ENCODE peak calls at places on chromosomes 5 and 9, in five cellular contexts. N is A549, S is tibial nerve, K is spleen, P is DND-41. F is an unnamed sample.

GRCh38 chr5:133927616-133928180 is 40.7 kb downstream of the C5orf15 start:
- DNase-seq in N (no peak), S (no peak), K (no peak), P (no peak), F (no peak)

GRCh38 chr5:159518361-159518760 is 188.1 kb upstream of the IL12B start:
- DNase-seq in N (no peak), S (no peak), K (no peak), P (no peak), F (peak; percentile 30)

GRCh38 chr5:78638973-78639669 is 9.5 kb downstream of the LHFPL2 start:
- DNase-seq in N (no peak), S (no peak), K (no peak), P (no peak), F (no peak)

GRCh38 chr5:96254980-96255681 is 177.9 kb downstream of the PCSK1 start:
- DNase-seq in N (no peak), S (no peak), K (no peak), P (no peak), F (no peak)

GRCh38 chr5:135439426-135440205 is 7.5 kb downstream of the DCANP1 start:
- DNase-seq in N (no peak), S (no peak), K (no peak), P (peak; percentile 1), F (no peak)

GRCh38 chr9:37422289-37423104 is at the start of gene GRHPR:
- DNase-seq in N (peak; percentile 84), S (peak; percentile 76), K (peak; percentile 98), P (peak; percentile 86), F (peak; percentile 52)

GRCh38 chr9:112110094-112110772 is 64.9 kb downstream of the SUSD1 start:
- DNase-seq in N (no peak), S (no peak), K (no peak), P (no peak), F (no peak)

GRCh38 chr9:96107436-96107835 is 194.5 kb downstream of the HSD17B3 start:
- DNase-seq in N (no peak), S (no peak), K (no peak), P (no peak), F (no peak)

GRCh38 chr5:56815657-56816545 is 552 bp downstream of the MAP3K1 start:
- DNase-seq in N (peak; percentile 55), S (no peak), K (peak; percentile 93), P (peak; percentile 37), F (no peak)

GRCh38 chr9:3992924-3993323 is 306.9 kb downstream of the GLIS3 start:
- DNase-seq in N (no peak), S (no peak), K (no peak), P (no peak), F (no peak)

GRCh38 chr9:120730661-120731514 is 16.6 kb upstream of the MEGF9 start:
- DNase-seq in N (no peak), S (no peak), K (no peak), P (no peak), F (no peak)

GRCh38 chr5:127216143-127216542 is 74.5 kb upstream of the MEGF10 start:
- DNase-seq in N (no peak), S (no peak), K (no peak), P (no peak), F (no peak)

GRCh38 chr9:110835404-110835803 is 166.8 kb downstream of the MUSK start:
- DNase-seq in N (peak; percentile 43), S (no peak), K (no peak), P (no peak), F (no peak)

GRCh38 chr5:91219803-91220371 is 163.2 kb downstream of the ARRDC3 start:
- DNase-seq in N (peak; percentile 24), S (no peak), K (no peak), P (peak; percentile 55), F (no peak)

GRCh38 chr5:173778152-173778782 is 109.9 kb upstream of the CPEB4 start:
- DNase-seq in N (no peak), S (no peak), K (no peak), P (no peak), F (no peak)

GRCh38 chr9:89558500-89558899 is 46.3 kb upstream of the GADD45G start:
- DNase-seq in N (no peak), S (no peak), K (no peak), P (no peak), F (no peak)

GRCh38 chr5:14413331-14413750 is 168.3 kb upstream of the OTULINL start:
- DNase-seq in N (no peak), S (no peak), K (no peak), P (no peak), F (no peak)

GRCh38 chr5:74056789-74057164 is 430.8 kb downstream of the ARHGEF28 start:
- DNase-seq in N (peak; percentile 29), S (no peak), K (no peak), P (no peak), F (no peak)

GRCh38 chr5:169751490-169751889 is 114.4 kb downstream of the DOCK2 start:
- DNase-seq in N (no peak), S (no peak), K (no peak), P (no peak), F (no peak)

GRCh38 chr9:31185831-31186230 is 1198.6 kb upstream of the ACO1 start:
- DNase-seq in N (no peak), S (no peak), K (no peak), P (no peak), F (no peak)

GRCh38 chr5:94440015-94440414 is 178.4 kb downstream of the KIAA0825 start:
- DNase-seq in N (no peak), S (no peak), K (no peak), P (no peak), F (no peak)

GRCh38 chr9:38068616-38068865 is 486 bp downstream of the SHB start:
- DNase-seq in N (no peak), S (no peak), K (no peak), P (peak; percentile 50), F (no peak)

GRCh38 chr5:55191165-55191564 is 18.2 kb upstream of the CDC20B start:
- DNase-seq in N (no peak), S (no peak), K (no peak), P (no peak), F (no peak)

GRCh38 chr9:37364751-37365360 is 57.6 kb upstream of the GRHPR start:
- DNase-seq in N (no peak), S (no peak), K (no peak), P (peak; percentile 10), F (no peak)

GRCh38 chr5:89289604-89290003 is 406.6 kb upstream of the MEF2C start:
- DNase-seq in N (no peak), S (no peak), K (no peak), P (no peak), F (no peak)

GRCh38 chr9:16705121-16705604 is 165.3 kb downstream of the BNC2 start:
- DNase-seq in N (peak; percentile 91), S (peak; percentile 72), K (no peak), P (no peak), F (peak; percentile 56)

GRCh38 chr9:17719053-17719452 is 140.2 kb downstream of the SH3GL2 start:
- DNase-seq in N (no peak), S (no peak), K (no peak), P (no peak), F (no peak)

GRCh38 chr5:59485104-59485503 is 408.4 kb downstream of the PDE4D start:
- DNase-seq in N (no peak), S (no peak), K (no peak), P (no peak), F (no peak)
- H3K27ac ChIP-seq in N (peak overlapping the region; percentile 76), S (no peak overlapping the region), K (no peak overlapping the region), P (no peak overlapping the region), F (no peak overlapping the region)

GRCh38 chr5:1762878-1763547 is 36.6 kb downstream of the MRPL36 start:
- DNase-seq in N (no peak), S (peak; percentile 1), K (peak; percentile 41), P (no peak), F (no peak)

GRCh38 chr5:1763548-1763911 is 36.1 kb downstream of the MRPL36 start:
- DNase-seq in N (peak; percentile 72), S (peak; percentile 11), K (peak; percentile 67), P (no peak), F (peak; percentile 22)

GRCh38 chr5:1764606-1764960 is 35.1 kb downstream of the MRPL36 start:
- DNase-seq in N (no peak), S (no peak), K (peak; percentile 41), P (no peak), F (peak; percentile 40)

GRCh38 chr5:1765141-1765879 is 34.3 kb downstream of the MRPL36 start:
- DNase-seq in N (no peak), S (no peak), K (peak; percentile 58), P (no peak), F (no peak)

DNA sequence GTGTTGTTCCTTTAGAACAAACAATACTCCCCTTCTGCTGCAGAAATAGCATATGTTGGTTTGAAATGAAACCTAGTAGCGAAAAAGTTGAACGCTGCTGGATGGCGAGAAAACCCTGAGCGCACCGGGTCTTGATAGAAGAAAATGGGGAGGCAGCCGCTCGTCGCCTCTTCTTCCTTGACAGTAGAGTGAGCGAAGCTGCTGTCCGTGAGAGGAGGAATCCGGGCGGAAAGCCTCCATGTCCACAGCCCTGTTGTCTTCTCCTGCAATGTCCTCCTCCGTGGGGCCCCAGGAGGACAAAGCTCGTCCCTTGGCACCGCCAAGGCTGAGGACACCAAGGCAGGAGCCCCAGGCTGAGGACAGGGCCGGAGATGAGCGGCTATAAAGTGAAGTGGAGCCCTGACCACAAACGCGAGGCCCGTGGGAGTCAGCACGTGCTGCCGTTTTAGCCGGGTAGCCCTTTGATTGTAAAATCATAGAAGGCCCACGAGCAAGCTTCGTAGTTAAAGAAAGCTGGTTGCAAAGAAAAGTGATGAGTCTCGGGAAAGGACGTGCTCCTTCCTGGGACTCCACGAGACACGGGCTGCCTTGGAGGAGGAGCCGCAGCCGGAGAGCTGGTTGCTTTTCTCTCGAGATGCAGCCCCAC is 35.6 kb downstream of the MRPL36 start:
- DNase-seq in N (no peak), S (peak; percentile 3), K (peak; percentile 51), P (no peak), F (no peak)
- TF ChIP-seq CTCF in N (peak; percentile 10), S (no peak), K (no peak), P (no peak), F (no peak)

DNA sequence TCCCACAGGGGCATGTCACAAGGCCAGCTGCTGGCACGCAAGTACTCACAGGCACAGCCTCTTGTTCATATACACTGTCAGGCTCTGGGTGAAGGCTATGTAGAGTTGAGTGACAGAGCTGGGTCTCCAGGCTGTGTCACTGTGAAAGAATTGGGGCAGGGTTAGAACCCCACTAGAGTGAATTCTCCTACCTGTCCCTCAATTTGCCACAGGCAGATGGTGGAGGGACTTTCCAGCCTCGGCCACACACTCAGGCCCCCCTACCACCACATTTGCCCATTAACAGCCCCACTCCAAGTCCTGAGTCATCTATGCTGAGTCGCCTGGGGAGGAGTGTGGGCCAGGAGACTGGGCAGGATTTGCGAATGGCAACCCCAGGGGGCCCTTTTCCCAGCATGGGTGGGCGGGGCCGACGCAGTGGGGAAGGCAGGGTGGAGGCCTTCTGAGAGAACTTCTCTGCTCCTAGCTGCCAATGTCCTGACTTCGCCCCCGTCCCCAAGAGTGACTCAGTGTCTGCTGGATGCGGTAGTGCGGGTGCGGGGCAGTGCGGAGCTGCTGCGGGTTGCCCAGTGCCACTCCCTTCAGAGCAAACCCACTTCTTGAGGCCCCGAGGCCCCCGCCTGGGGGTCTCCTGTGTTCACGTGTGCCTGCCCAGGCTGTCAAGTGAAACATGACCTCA is 50.3 kb upstream of the PSD2 start:
- DNase-seq in N (peak; percentile 82), S (peak; percentile 22), K (no peak), P (peak; percentile 23), F (peak; percentile 94)
- H3K4me1 ChIP-seq in N (peaks cover 44% of the 10 kb centered on the region), S (no peaks in the 10 kb centered on the region), K (peaks cover 43% of the 10 kb centered on the region), P (peaks cover 43% of the 10 kb centered on the region), F (peaks cover 14% of the 10 kb centered on the region)

DNA sequence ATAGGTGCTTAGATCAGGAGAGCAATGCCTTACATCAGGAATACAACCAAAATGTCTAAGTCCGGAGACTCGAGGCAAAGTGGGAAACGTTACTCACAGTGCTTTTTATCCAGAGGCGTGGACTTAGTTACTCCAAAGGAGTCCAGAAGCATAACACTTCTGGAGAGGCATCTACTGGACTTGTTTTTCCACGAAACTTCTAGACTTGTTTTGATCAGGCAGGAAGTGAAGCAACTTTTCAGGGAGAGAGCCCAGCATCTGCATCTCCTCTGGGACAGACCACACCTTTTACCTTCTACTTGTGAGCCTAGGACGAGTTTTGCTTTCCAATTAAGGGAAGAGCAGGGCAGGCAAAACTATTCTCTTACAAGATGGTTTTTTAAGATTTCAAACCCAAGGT is 1.2 kb upstream of the TJP2 start:
- DNase-seq in N (no peak), S (no peak), K (no peak), P (no peak), F (no peak)
- H3K27ac ChIP-seq in N (no peak overlapping the region), S (no peak overlapping the region), K (no peak overlapping the region), P (no peak overlapping the region), F (peak overlapping the region; percentile 87)

F was measured in ascending aorta.